ENCODE peak calls at places on chromosomes 1 and 21, in six cellular contexts. J, A, I, G, L and F are unnamed samples.

GRCh38 chr1:226989081-226989747 is 49.1 kb downstream of the COQ8A start:
- DNase-seq in I (no peak), J (no peak), A (no peak), G (no peak), L (no peak), F (no peak)

GRCh38 chr1:171788696-171789095 is 7.2 kb downstream of the METTL13 start:
- DNase-seq in I (no peak), J (no peak), A (no peak), G (no peak), L (no peak), F (no peak)

GRCh38 chr1:244163861-244164562 is 112.9 kb downstream of the ZBTB18 start:
- DNase-seq in J (no peak), A (peak; percentile 27), L (no peak), G (no peak), I (no peak), F (no peak)

GRCh38 chr21:42097860-42098259 is 26.7 kb downstream of the UMODL1 start:
- DNase-seq in L (peak; percentile 85), G (no peak), I (no peak), A (no peak), J (no peak), F (no peak)

GRCh38 chr1:208997726-208998312 is 585.7 kb upstream of the CAMK1G start:
- DNase-seq in L (no peak), I (no peak), G (no peak), J (no peak), A (no peak), F (no peak)

GRCh38 chr1:155012052-155012546 is 9.5 kb downstream of the ZBTB7B start:
- DNase-seq in L (peak; percentile 88), I (peak; percentile 57), J (no peak), A (peak; percentile 69), G (no peak), F (no peak)

GRCh38 chr1:55584521-55585401 is 369.6 kb upstream of the USP24 start:
- DNase-seq in G (no peak), L (no peak), J (no peak), I (no peak), A (no peak), F (no peak)

GRCh38 chr1:106621853-106622252 is 434.6 kb upstream of the PRMT6 start:
- DNase-seq in G (no peak), A (no peak), I (no peak), L (no peak), J (no peak), F (no peak)

GRCh38 chr21:43295016-43295958 is 126.5 kb downstream of the CRYAA start:
- DNase-seq in J (no peak), A (peak; percentile 9), I (no peak), G (no peak), L (no peak), F (no peak)

GRCh38 chr1:144101397-144102050 is 129.7 kb upstream of the FAM72C start:
- DNase-seq in A (peak; percentile 26), I (peak; percentile 8), L (peak; percentile 75), G (peak; percentile 3), J (no peak), F (peak; percentile 13)

GRCh38 chr1:155978973-155979429 is 654 bp upstream of the ARHGEF2 start:
- DNase-seq in I (no peak), A (peak; percentile 46), L (no peak), J (no peak), G (no peak), F (no peak)

GRCh38 chr1:29632436-29633270 is 396.3 kb downstream of the PTPRU start:
- DNase-seq in A (no peak), G (no peak), L (no peak), J (no peak), I (no peak), F (no peak)

GRCh38 chr1:177432897-177433296 is 262.1 kb downstream of the BRINP2 start:
- DNase-seq in J (no peak), G (no peak), A (no peak), I (no peak), L (no peak), F (no peak)
- TF ChIP-seq CTCF in J (no peak), G (peak; percentile 56), A (no peak), I (peak; percentile 15), L (no peak), F (peak; percentile 33)

GRCh38 chr21:33230518-33231324 is 983 bp downstream of the IFNAR2 start:
- DNase-seq in A (peak; percentile 63), L (peak; percentile 75), I (peak; percentile 65), G (peak; percentile 29), J (no peak), F (peak; percentile 43)
- TF ChIP-seq CTCF in A (no peak), L (no peak), I (no peak), G (peak; percentile 17), J (peak; percentile 37), F (peak; percentile 42)

GRCh38 chr1:57072775-57073174 is 107.0 kb upstream of the C8B start:
- DNase-seq in G (no peak), J (no peak), A (no peak), I (no peak), L (no peak), F (no peak)
- TF ChIP-seq CTCF in G (peak; percentile 35), J (no peak), A (no peak), I (no peak), L (no peak), F (peak; percentile 31)

DNA sequence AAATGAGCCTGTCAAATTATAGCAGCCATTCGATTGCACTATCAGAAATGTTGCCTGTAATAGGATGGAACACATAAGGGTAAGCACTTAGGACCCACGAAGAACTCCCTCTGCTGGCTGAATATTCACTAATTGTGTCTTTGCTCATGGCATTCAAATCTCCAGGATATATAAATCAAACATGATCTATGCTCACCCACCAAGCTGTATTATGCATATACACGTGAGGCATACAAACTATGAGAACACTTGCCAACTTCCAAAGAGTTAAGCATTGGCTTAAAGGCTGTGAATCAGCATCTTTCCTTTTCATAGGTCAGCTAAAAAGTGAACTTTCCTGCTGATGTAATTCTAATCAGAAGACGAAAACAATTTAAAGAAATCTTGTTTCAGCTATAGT is 34.5 kb downstream of the TMPRSS15 start:
- DNase-seq in J (no peak), G (no peak), L (no peak), I (no peak), A (no peak), F (no peak)
- TF ChIP-seq CTCF in J (no peak), G (peak; percentile 60), L (no peak), I (peak; percentile 33), A (peak; percentile 31), F (peak; percentile 29)

GRCh38 chr1:76033800-76034475 is 40.6 kb upstream of the ST6GALNAC3 start:
- DNase-seq in L (no peak), A (no peak), I (no peak), G (no peak), J (no peak), F (no peak)

GRCh38 chr1:76037314-76037713 is 37.2 kb upstream of the ST6GALNAC3 start:
- DNase-seq in L (no peak), I (no peak), A (no peak), G (no peak), J (no peak), F (no peak)

GRCh38 chr1:76031496-76031895 is 43.0 kb upstream of the ST6GALNAC3 start:
- DNase-seq in A (no peak), J (no peak), I (no peak), L (no peak), G (no peak), F (no peak)

GRCh38 chr1:76038306-76039004 is 36.1 kb upstream of the ST6GALNAC3 start:
- DNase-seq in J (no peak), G (no peak), I (no peak), A (no peak), L (no peak), F (no peak)

DNA sequence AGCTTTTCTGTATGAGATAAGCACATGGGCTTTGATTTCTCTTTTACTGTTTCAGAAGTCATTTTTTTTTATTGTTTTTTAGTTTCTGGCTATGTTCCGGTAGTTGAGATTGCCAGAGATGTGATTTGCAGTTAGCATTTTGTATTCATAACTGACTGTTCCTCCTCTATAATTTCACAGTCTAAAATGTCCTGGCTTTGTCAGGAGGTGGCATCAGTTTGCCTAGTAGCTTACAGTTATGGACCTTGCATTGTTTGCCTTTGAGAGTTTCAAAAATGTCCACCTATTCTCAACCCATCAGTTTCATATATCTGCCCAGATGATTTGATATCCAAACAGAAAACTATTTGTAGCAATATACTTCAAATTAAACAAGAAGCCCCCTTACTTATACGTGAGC is 39.5 kb upstream of the ST6GALNAC3 start:
- DNase-seq in J (no peak), G (no peak), L (no peak), A (no peak), I (no peak), F (no peak)
- TF ChIP-seq CTCF in J (no peak), G (peak; percentile 44), L (no peak), A (peak; percentile 54), I (no peak), F (peak; percentile 12)